ENCODE peak calls at places on chromosomes 6 and 20, in six cellular contexts. M is breast epithelium; W is fibroblast of the aortic adventitia; D is endothelial cell of umbilical vein; C is Jurkat, Clone E6-1; B is stimulated activated CD8-positive, alpha-beta memory T cell treated with anti-CD3 and anti-CD28 coated beads, Interleukin-15, amount 100 ng/mL, for 24 hours. Q is an unnamed sample.

GRCh38 chr20:56202493-56203077 is 45.9 kb upstream of the MC3R start:
- DNase-seq in M (no peak), W (peak), D (no peak), C (no peak), B (no peak), Q (peak)

GRCh38 chr6:9412951-9413559 is 977.7 kb upstream of the SLC35B3 start:
- DNase-seq in M (no peak), W (peak), D (no peak), C (peak), B (no peak), Q (peak)

GRCh38 chr6:166567813-166568212 is 18.7 kb downstream of the RAMACL start:
- DNase-seq in M (no peak), W (no peak), D (no peak), C (no peak), B (no peak), Q (no peak)

GRCh38 chr6:72620866-72621242 is 1.0 kb upstream of the KCNQ5 start:
- DNase-seq in M (no peak), W (no peak), D (no peak), C (no peak), B (no peak), Q (no peak)

GRCh38 chr20:58892932-58893224 is 40.4 kb downstream of the GNAS start:
- DNase-seq in M (no peak), W (no peak), D (no peak), C (peak), B (no peak), Q (no peak)

GRCh38 chr6:43175676-43176422 is 4.8 kb downstream of the SRF start:
- DNase-seq in M (no peak), W (no peak), D (no peak), C (no peak), B (no peak), Q (no peak)

GRCh38 chr6:93677297-93677965 is 258.1 kb upstream of the EPHA7 start:
- DNase-seq in M (no peak), W (peak), D (peak), C (no peak), B (no peak), Q (no peak)

GRCh38 chr6:138576303-138576702 is 77.0 kb upstream of the NHSL1 start:
- DNase-seq in M (no peak), W (no peak), D (no peak), C (no peak), B (no peak), Q (no peak)

GRCh38 chr20:5504061-5504739 is 187.4 kb upstream of the PROKR2 start:
- DNase-seq in M (peak), W (peak), D (peak), C (no peak), B (no peak), Q (no peak)

GRCh38 chr6:132270745-132271414 is 130.4 kb downstream of the MOXD1 start:
- DNase-seq in M (no peak), W (no peak), D (peak), C (no peak), B (no peak), Q (no peak)